ENCODE peak calls at places on chromosomes 6 and 20, in ten cellular contexts. P is astrocyte, O is Karpas-422, X is HCT116, K is H9, V is PC-3, C is GM23248, Z is K562, Q is IMR-90, G is endodermal cell. W is an unnamed sample.

GRCh38 chr20:25318471-25319240 is 70.8 kb downstream of the PYGB start:
- DNase-seq in P (no peak), O (peak; percentile 93), X (no peak), K (no peak), V (no peak), C (no peak), Z (no peak), Q (no peak), G (no peak), W (no peak)

GRCh38 chr6:62923728-62924127 is 287.5 kb upstream of the FKBP1C start:
- DNase-seq in P (no peak), O (no peak), X (no peak), K (no peak), V (no peak), C (no peak), Z (no peak), Q (no peak), G (no peak), W (no peak)

GRCh38 chr20:14712302-14712739 is 374.9 kb upstream of the FLRT3 start:
- DNase-seq in P (peak; percentile 81), O (no peak), X (no peak), K (no peak), V (peak; percentile 88), C (peak; percentile 41), Z (no peak), Q (peak; percentile 67), G (no peak), W (peak; percentile 73)

GRCh38 chr20:63694596-63695418 is 1.6 kb upstream of the TNFRSF6B start:
- DNase-seq in P (no peak), O (no peak), X (no peak), K (no peak), V (no peak), C (no peak), Z (no peak), Q (no peak), G (peak; percentile 49), W (no peak)

GRCh38 chr20:36802326-36803223 is 29.0 kb upstream of the DSN1 start:
- DNase-seq in P (peak; percentile 58), O (no peak), X (no peak), K (no peak), V (peak; percentile 11), C (peak; percentile 58), Z (no peak), Q (peak; percentile 90), G (no peak), W (no peak)

GRCh38 chr20:2109425-2110210 is 8.0 kb downstream of the STK35 start:
- DNase-seq in P (no peak), O (no peak), X (no peak), K (no peak), V (no peak), C (peak; percentile 47), Z (peak; percentile 55), Q (no peak), G (no peak), W (no peak)

GRCh38 chr6:152380351-152380767 is 256.8 kb downstream of the SYNE1 start:
- DNase-seq in P (peak; percentile 97), O (no peak), X (no peak), K (no peak), V (peak; percentile 41), C (peak; percentile 90), Z (no peak), Q (peak; percentile 74), G (no peak), W (peak; percentile 87)

GRCh38 chr6:3205913-3206312 is 21.5 kb downstream of the TUBB2B start:
- DNase-seq in P (peak; percentile 98), O (no peak), X (no peak), K (no peak), V (peak; percentile 81), C (peak; percentile 97), Z (peak; percentile 27), Q (peak; percentile 95), G (peak; percentile 17), W (peak; percentile 93)

GRCh38 chr6:32885698-32886286 is 31.8 kb downstream of the PSMB9 start:
- DNase-seq in P (peak; percentile 49), O (peak; percentile 94), X (peak; percentile 72), K (no peak), V (peak; percentile 87), C (peak; percentile 75), Z (peak; percentile 78), Q (peak; percentile 81), G (no peak), W (peak; percentile 94)

GRCh38 chr6:136210450-136211165 is 39.5 kb downstream of the MTFR2 start:
- DNase-seq in P (no peak), O (no peak), X (no peak), K (no peak), V (no peak), C (no peak), Z (no peak), Q (no peak), G (no peak), W (no peak)

GRCh38 chr6:126811307-126811706 is 307.2 kb upstream of the RSPO3 start:
- DNase-seq in P (peak; percentile 44), O (no peak), X (no peak), K (no peak), V (no peak), C (peak; percentile 62), Z (no peak), Q (peak; percentile 52), G (no peak), W (peak; percentile 53)

GRCh38 chr20:63102720-63103375 is 96.1 kb upstream of the BHLHE23 start:
- DNase-seq in P (no peak), O (no peak), X (no peak), K (no peak), V (peak; percentile 35), C (peak; percentile 69), Z (no peak), Q (peak; percentile 6), G (peak; percentile 69), W (peak; percentile 53)

GRCh38 chr20:64044484-64045247 is 4.8 kb downstream of the SOX18 start:
- DNase-seq in P (no peak), O (no peak), X (peak; percentile 29), K (no peak), V (peak; percentile 83), C (peak; percentile 84), Z (no peak), Q (peak; percentile 37), G (peak; percentile 62), W (peak; percentile 80)

GRCh38 chr6:165573671-165574070 is 89.4 kb downstream of the PDE10A start:
- DNase-seq in P (peak; percentile 61), O (no peak), X (peak; percentile 16), K (no peak), V (peak; percentile 67), C (no peak), Z (no peak), Q (peak; percentile 92), G (peak; percentile 82), W (no peak)

GRCh38 chr6:32659856-32660595 is 6.4 kb downstream of the HLA-DQB1 start:
- DNase-seq in P (no peak), O (peak; percentile 92), X (no peak), K (no peak), V (no peak), C (no peak), Z (no peak), Q (no peak), G (no peak), W (no peak)

GRCh38 chr6:111199935-111200822 is 112.9 kb downstream of the SLC16A10 start:
- DNase-seq in P (no peak), O (no peak), X (no peak), K (no peak), V (no peak), C (no peak), Z (no peak), Q (no peak), G (no peak), W (no peak)

GRCh38 chr6:28395918-28396317 is 3.6 kb downstream of the ZSCAN12 start:
- DNase-seq in P (no peak), O (no peak), X (no peak), K (no peak), V (no peak), C (no peak), Z (no peak), Q (no peak), G (no peak), W (no peak)

GRCh38 chr6:28399370-28400121 is at the start of gene ZSCAN12:
- DNase-seq in P (peak; percentile 71), O (peak; percentile 98), X (no peak), K (peak; percentile 84), V (no peak), C (peak; percentile 92), Z (peak; percentile 99), Q (peak; percentile 89), G (peak; percentile 95), W (peak; percentile 93)

GRCh38 chr6:28402197-28402596 is 2.6 kb upstream of the ZSCAN12 start:
- DNase-seq in P (no peak), O (no peak), X (no peak), K (no peak), V (no peak), C (no peak), Z (peak; percentile 74), Q (no peak), G (no peak), W (no peak)

GRCh38 chr6:28401172-28401571 is 1.6 kb upstream of the ZSCAN12 start:
- DNase-seq in P (peak; percentile 25), O (no peak), X (no peak), K (no peak), V (peak; percentile 76), C (peak; percentile 41), Z (peak; percentile 43), Q (peak; percentile 42), G (no peak), W (peak; percentile 18)

GRCh38 chr6:28400122-28400451 is 540 bp upstream of the ZSCAN12 start:
- DNase-seq in P (no peak), O (no peak), X (no peak), K (no peak), V (no peak), C (no peak), Z (no peak), Q (no peak), G (no peak), W (no peak)
- H3K9ac ChIP-seq in P (peak overlapping the region; percentile 88), O (peak overlapping the region; percentile 92), X (no peak overlapping the region), K (peak overlapping the region; percentile 85), V (no peak overlapping the region), C (peak overlapping the region; percentile 86), Z (peak overlapping the region; percentile 84), Q (peak overlapping the region; percentile 96), G (peak overlapping the region; percentile 73), W (peak overlapping the region; percentile 92)

GRCh38 chr6:170226647-170227046 is 64.2 kb downstream of the DLL1 start:
- DNase-seq in P (no peak), O (no peak), X (no peak), K (no peak), V (no peak), C (no peak), Z (no peak), Q (no peak), G (no peak), W (no peak)
- H3K9me3 ChIP-seq in P (no peaks in the 10 kb centered on the region), O (no peaks in the 10 kb centered on the region), X (no peaks in the 10 kb centered on the region), K (no peaks in the 10 kb centered on the region), V (no peaks in the 10 kb centered on the region), C (no peaks in the 10 kb centered on the region), Z (no peaks in the 10 kb centered on the region), Q (no peaks in the 10 kb centered on the region), G (no peaks in the 10 kb centered on the region), W (no peaks in the 10 kb centered on the region)

GRCh38 chr20:53937330-53937729 is 133.1 kb downstream of the BCAS1 start:
- DNase-seq in P (no peak), O (no peak), X (no peak), K (no peak), V (no peak), C (no peak), Z (peak; percentile 56), Q (no peak), G (no peak), W (peak; percentile 33)
- H3K4me1 ChIP-seq in P (peaks cover 39% of the 10 kb centered on the region), O (peaks cover 25% of the 10 kb centered on the region), X (no peaks in the 10 kb centered on the region), K (peaks cover 8% of the 10 kb centered on the region), V (peaks cover 40% of the 10 kb centered on the region), C (peaks cover 52% of the 10 kb centered on the region), Z (peaks cover 71% of the 10 kb centered on the region), Q (peaks cover 16% of the 10 kb centered on the region), G (peaks cover 30% of the 10 kb centered on the region), W (peaks cover 66% of the 10 kb centered on the region)

GRCh38 chr6:134351615-134352474 is 33.9 kb upstream of the SGK1 start:
- DNase-seq in P (no peak), O (no peak), X (no peak), K (peak; percentile 31), V (no peak), C (no peak), Z (no peak), Q (peak; percentile 33), G (peak; percentile 73), W (no peak)
- H3K9ac ChIP-seq in P (no peak overlapping the region), O (no peak overlapping the region), X (no peak overlapping the region), K (no peak overlapping the region), V (no peak overlapping the region), C (no peak overlapping the region), Z (no peak overlapping the region), Q (no peak overlapping the region), G (no peak overlapping the region), W (no peak overlapping the region)

W was measured in adipocyte.